ENCODE peak calls at places on chromosomes 12 and 14, in seven cellular contexts. F is transverse colon; S is pancreas; W is Peyer's patch; V is HCT116; L is adrenal gland; J is CD8-positive, alpha-beta memory T cell. T is an unnamed sample. For H3K4me1, the result is how much of the 10 kb centered on the place peaks cover.

GRCh38 chr14:89327771-89328212 is 89.2 kb downstream of the FOXN3 start:
- DNase-seq in F (no peak), S (no peak), W (no peak), V (no peak), L (no peak), J (no peak), T (peak)

GRCh38 chr12:22234561-22234960 is 99.9 kb downstream of the ST8SIA1 start:
- DNase-seq in F (no peak), S (no peak), W (no peak), V (no peak), L (no peak), J (no peak), T (peak)

GRCh38 chr12:94560416-94561221 is 89.7 kb downstream of the TMCC3 start:
- DNase-seq in F (peak), S (no peak), W (peak), V (peak), L (peak), J (no peak), T (peak)

GRCh38 chr12:2650261-2651060 is 144.3 kb upstream of the FKBP4 start:
- DNase-seq in F (peak), S (no peak), W (no peak), V (no peak), L (no peak), J (no peak), T (no peak)

GRCh38 chr12:51905507-51906438 is 1.5 kb upstream of the ACVRL1 start:
- DNase-seq in F (peak), S (no peak), W (no peak), V (no peak), L (peak), J (no peak), T (no peak)

GRCh38 chr14:61426048-61426447 is 104.7 kb downstream of the PRKCH start:
- DNase-seq in F (no peak), S (peak), W (no peak), V (no peak), L (no peak), J (no peak), T (no peak)

GRCh38 chr12:128387811-128388422 is 120.9 kb downstream of the TMEM132C start:
- DNase-seq in F (peak), S (peak), W (no peak), V (no peak), L (peak), J (no peak), T (no peak)

GRCh38 chr12:31219521-31219920 is 106.4 kb downstream of the SINHCAF start:
- DNase-seq in F (no peak), S (no peak), W (no peak), V (no peak), L (no peak), J (no peak), T (no peak)

GRCh38 chr12:50101663-50102062 is 2.1 kb upstream of the GPD1 start:
- DNase-seq in F (no peak), S (no peak), W (no peak), V (peak), L (no peak), J (no peak), T (peak)

GRCh38 chr12:26121323-26121740 is 3.5 kb downstream of the BHLHE41 start:
- DNase-seq in F (no peak), S (no peak), W (no peak), V (no peak), L (no peak), J (no peak), T (no peak)

GRCh38 chr12:66144796-66145754 is 14.5 kb upstream of the LLPH start:
- DNase-seq in F (peak), S (no peak), W (no peak), V (peak), L (peak), J (no peak), T (peak)

GRCh38 chr12:47781479-47782371 is 8.7 kb downstream of the SLC48A1 start:
- DNase-seq in F (no peak), S (no peak), W (no peak), V (no peak), L (no peak), J (no peak), T (no peak)

GRCh38 chr12:93347054-93347786 is 30.5 kb upstream of the NUDT4 start:
- DNase-seq in F (no peak), S (no peak), W (no peak), V (no peak), L (no peak), J (no peak), T (no peak)

GRCh38 chr14:33357225-33358010 is 418.7 kb downstream of the NPAS3 start:
- DNase-seq in F (peak), S (no peak), W (no peak), V (no peak), L (no peak), J (no peak), T (no peak)

GRCh38 chr12:90576707-90577106 is 378.3 kb downstream of the CCER1 start:
- DNase-seq in F (no peak), S (no peak), W (no peak), V (no peak), L (no peak), J (no peak), T (no peak)
- H3K4me3 ChIP-seq in F (no peak), S (no peak), W (no peak), V (no peak), L (no peak), J (no peak), T (no peak)

GRCh38 chr12:56116267-56117081 is at the start of gene RPL41:
- DNase-seq in F (peak), S (peak), W (peak), V (peak), L (peak), J (peak), T (peak)
- H3K4me1 ChIP-seq in F (under half), S (under half), W (under half), V (under half), L (under half), J (under half), T (under half)

DNA sequence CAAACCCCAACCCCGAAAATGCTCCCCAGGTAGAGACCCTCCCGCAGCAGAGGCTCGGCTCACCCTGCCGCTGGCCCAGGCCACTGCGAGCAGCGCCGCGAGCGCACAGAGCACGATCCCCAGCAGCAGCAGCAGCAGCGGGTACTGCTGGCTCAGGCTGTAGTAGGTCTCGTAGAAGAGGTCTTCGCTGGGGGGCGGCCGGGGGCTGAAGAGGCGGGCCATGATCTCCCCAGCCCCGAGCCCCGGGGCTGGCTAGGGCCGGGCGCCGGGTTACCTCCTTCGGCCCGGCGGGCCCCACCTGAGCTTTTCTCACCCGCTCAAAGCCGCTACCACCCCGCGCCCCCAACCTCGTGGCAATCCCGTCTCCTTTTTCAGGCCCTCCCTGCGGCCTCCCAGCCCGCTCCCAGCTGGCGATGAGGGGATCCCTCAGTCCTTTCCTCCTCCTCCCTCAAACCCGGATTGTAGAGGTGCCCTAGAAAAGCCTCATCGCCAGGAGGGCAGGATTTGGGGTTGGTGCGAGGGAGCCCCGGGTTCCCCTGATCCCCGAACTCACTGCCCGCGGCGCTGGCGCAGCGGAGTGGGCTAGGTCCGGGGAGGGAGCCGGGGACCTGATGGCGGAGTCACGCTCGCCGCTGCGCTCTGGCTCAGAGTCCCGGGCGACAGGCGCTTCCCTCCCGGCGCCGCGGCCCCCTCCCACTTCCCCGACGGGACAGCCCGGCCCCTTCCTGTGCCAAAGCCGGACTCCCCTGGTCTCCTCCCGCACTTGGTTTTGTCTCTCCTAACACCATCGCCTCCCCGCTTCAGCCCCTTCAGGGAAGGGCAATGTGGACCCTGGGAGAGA is at the start of gene ADCY4:
- DNase-seq in F (no peak), S (no peak), W (peak), V (no peak), L (no peak), J (peak), T (no peak)
- H3K4me3 ChIP-seq in F (peak), S (no peak), W (peak), V (peak), L (peak), J (peak), T (peak)

GRCh38 chr12:106642991-106643390 is 60.2 kb downstream of the RFX4 start:
- DNase-seq in F (no peak), S (no peak), W (no peak), V (no peak), L (no peak), J (no peak), T (no peak)

GRCh38 chr12:106644335-106645073 is 61.7 kb downstream of the RFX4 start:
- DNase-seq in F (no peak), S (no peak), W (no peak), V (no peak), L (no peak), J (no peak), T (no peak)

GRCh38 chr12:106645465-106646330 is 62.9 kb downstream of the RFX4 start:
- DNase-seq in F (no peak), S (no peak), W (no peak), V (no peak), L (no peak), J (no peak), T (no peak)

GRCh38 chr12:106646472-106646871 is 63.7 kb downstream of the RFX4 start:
- DNase-seq in F (no peak), S (no peak), W (no peak), V (no peak), L (no peak), J (no peak), T (no peak)

GRCh38 chr12:106645074-106645421 is 62.2 kb downstream of the RFX4 start:
- DNase-seq in F (peak), S (peak), W (no peak), V (no peak), L (no peak), J (no peak), T (peak)
- H3K4me1 ChIP-seq in F (under half), S (under half), W (under half), V (under half), L (under half), J (under half), T (under half)

DNA sequence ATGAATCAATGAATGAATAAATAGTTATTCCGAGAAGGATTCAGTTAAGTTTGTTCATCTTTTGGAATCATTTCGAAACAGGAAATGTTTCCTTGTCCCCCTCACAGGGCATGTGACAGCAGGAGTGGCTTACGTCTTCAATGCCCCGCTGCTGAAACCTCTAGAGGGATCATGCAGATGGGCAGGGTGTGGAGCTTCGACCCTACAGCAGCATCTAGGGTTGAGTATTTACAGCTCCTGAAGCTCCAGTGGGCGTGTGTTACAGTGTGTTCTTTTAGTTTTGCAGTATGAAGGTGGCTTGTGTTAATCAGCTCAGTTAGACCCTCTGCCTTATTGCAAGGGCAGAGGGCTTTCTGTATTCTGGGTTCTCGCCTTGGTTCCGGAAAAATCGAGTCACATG is 2.6 kb downstream of the NAV3 start:
- DNase-seq in F (no peak), S (no peak), W (no peak), V (no peak), L (peak), J (no peak), T (no peak)
- H3K4me3 ChIP-seq in F (no peak), S (no peak), W (no peak), V (no peak), L (peak), J (no peak), T (no peak)